ENCODE peak calls at places on chromosomes 2 and 18, in ten cellular contexts. One of them, this sample, is unnamed.

GRCh38 chr2:232502901-232503791 is 15.5 kb upstream of the ECEL1 start:
- DNase-seq in HTR-8/SVneo: no peak
- DNase-seq in stimulated activated CD4-positive, alpha-beta T cell treated with anti-CD3 and anti-CD28 coated beads, Interleukin-15, amount 100 ng/mL, for 1 hour: no peak
- DNase-seq in A172: no peak
- DNase-seq in dorsolateral prefrontal cortex: no peak
- DNase-seq in ELR: peak; percentile 25
- DNase-seq in nephron progenitor cell: peak; percentile 72
- DNase-seq in mesendoderm: peak; percentile 46
- DNase-seq in GM12865: no peak
- DNase-seq in aorta: no peak
- DNase-seq in this sample: no peak

GRCh38 chr2:108184421-108184820 is 55.3 kb upstream of the SULT1C3 start:
- DNase-seq in dorsolateral prefrontal cortex: no peak
- DNase-seq in mesendoderm: peak; percentile 43
- DNase-seq in aorta: no peak
- DNase-seq in A172: peak; percentile 46
- DNase-seq in nephron progenitor cell: no peak
- DNase-seq in HTR-8/SVneo: no peak
- DNase-seq in stimulated activated CD4-positive, alpha-beta T cell treated with anti-CD3 and anti-CD28 coated beads, Interleukin-15, amount 100 ng/mL, for 1 hour: no peak
- DNase-seq in ELR: peak; percentile 53
- DNase-seq in GM12865: peak; percentile 28
- DNase-seq in this sample: no peak

GRCh38 chr2:239388236-239389151 is 12.3 kb downstream of the HDAC4 start:
- DNase-seq in A172: no peak
- DNase-seq in HTR-8/SVneo: no peak
- DNase-seq in mesendoderm: no peak
- DNase-seq in nephron progenitor cell: no peak
- DNase-seq in dorsolateral prefrontal cortex: no peak
- DNase-seq in ELR: no peak
- DNase-seq in GM12865: no peak
- DNase-seq in stimulated activated CD4-positive, alpha-beta T cell treated with anti-CD3 and anti-CD28 coated beads, Interleukin-15, amount 100 ng/mL, for 1 hour: no peak
- DNase-seq in aorta: peak; percentile 44
- DNase-seq in this sample: no peak

GRCh38 chr2:232563580-232563979 is 13.1 kb downstream of the EIF4E2 start:
- DNase-seq in HTR-8/SVneo: no peak
- DNase-seq in aorta: no peak
- DNase-seq in nephron progenitor cell: no peak
- DNase-seq in GM12865: no peak
- DNase-seq in A172: no peak
- DNase-seq in dorsolateral prefrontal cortex: no peak
- DNase-seq in ELR: peak; percentile 28
- DNase-seq in stimulated activated CD4-positive, alpha-beta T cell treated with anti-CD3 and anti-CD28 coated beads, Interleukin-15, amount 100 ng/mL, for 1 hour: no peak
- DNase-seq in mesendoderm: no peak
- DNase-seq in this sample: no peak

GRCh38 chr2:29314816-29315571 is 199.8 kb downstream of the CLIP4 start:
- DNase-seq in ELR: no peak
- DNase-seq in stimulated activated CD4-positive, alpha-beta T cell treated with anti-CD3 and anti-CD28 coated beads, Interleukin-15, amount 100 ng/mL, for 1 hour: peak; percentile 21
- DNase-seq in nephron progenitor cell: peak; percentile 46
- DNase-seq in aorta: no peak
- DNase-seq in mesendoderm: peak; percentile 48
- DNase-seq in A172: no peak
- DNase-seq in GM12865: peak; percentile 83
- DNase-seq in dorsolateral prefrontal cortex: no peak
- DNase-seq in HTR-8/SVneo: no peak
- DNase-seq in this sample: peak; percentile 74

GRCh38 chr18:70490008-70490933 is 201.4 kb downstream of the SOCS6 start:
- DNase-seq in aorta: no peak
- DNase-seq in dorsolateral prefrontal cortex: no peak
- DNase-seq in A172: peak; percentile 33
- DNase-seq in stimulated activated CD4-positive, alpha-beta T cell treated with anti-CD3 and anti-CD28 coated beads, Interleukin-15, amount 100 ng/mL, for 1 hour: no peak
- DNase-seq in ELR: peak; percentile 65
- DNase-seq in HTR-8/SVneo: peak; percentile 14
- DNase-seq in nephron progenitor cell: peak; percentile 50
- DNase-seq in GM12865: peak; percentile 54
- DNase-seq in mesendoderm: peak; percentile 67
- DNase-seq in this sample: no peak

GRCh38 chr2:119421304-119421703 is 10.3 kb upstream of the TMEM37 start:
- DNase-seq in stimulated activated CD4-positive, alpha-beta T cell treated with anti-CD3 and anti-CD28 coated beads, Interleukin-15, amount 100 ng/mL, for 1 hour: no peak
- DNase-seq in nephron progenitor cell: no peak
- DNase-seq in ELR: no peak
- DNase-seq in mesendoderm: no peak
- DNase-seq in A172: no peak
- DNase-seq in aorta: no peak
- DNase-seq in GM12865: no peak
- DNase-seq in dorsolateral prefrontal cortex: no peak
- DNase-seq in HTR-8/SVneo: no peak
- DNase-seq in this sample: no peak

GRCh38 chr2:113263546-113263945 is 15.2 kb downstream of the PAX8 start:
- DNase-seq in ELR: no peak
- DNase-seq in A172: no peak
- DNase-seq in GM12865: no peak
- DNase-seq in stimulated activated CD4-positive, alpha-beta T cell treated with anti-CD3 and anti-CD28 coated beads, Interleukin-15, amount 100 ng/mL, for 1 hour: no peak
- DNase-seq in aorta: no peak
- DNase-seq in dorsolateral prefrontal cortex: no peak
- DNase-seq in HTR-8/SVneo: no peak
- DNase-seq in nephron progenitor cell: no peak
- DNase-seq in mesendoderm: no peak
- DNase-seq in this sample: no peak

GRCh38 chr2:179655627-179656026 is 205.8 kb downstream of the ZNF385B start:
- DNase-seq in stimulated activated CD4-positive, alpha-beta T cell treated with anti-CD3 and anti-CD28 coated beads, Interleukin-15, amount 100 ng/mL, for 1 hour: no peak
- DNase-seq in GM12865: no peak
- DNase-seq in HTR-8/SVneo: no peak
- DNase-seq in aorta: no peak
- DNase-seq in nephron progenitor cell: no peak
- DNase-seq in ELR: peak; percentile 70
- DNase-seq in A172: peak; percentile 9
- DNase-seq in dorsolateral prefrontal cortex: no peak
- DNase-seq in mesendoderm: no peak
- DNase-seq in this sample: no peak

GRCh38 chr2:211837706-211838105 is 700.9 kb downstream of the ERBB4 start:
- DNase-seq in A172: peak; percentile 14
- DNase-seq in ELR: peak; percentile 54
- DNase-seq in mesendoderm: no peak
- DNase-seq in stimulated activated CD4-positive, alpha-beta T cell treated with anti-CD3 and anti-CD28 coated beads, Interleukin-15, amount 100 ng/mL, for 1 hour: no peak
- DNase-seq in dorsolateral prefrontal cortex: no peak
- DNase-seq in HTR-8/SVneo: no peak
- DNase-seq in aorta: no peak
- DNase-seq in GM12865: no peak
- DNase-seq in nephron progenitor cell: no peak
- DNase-seq in this sample: no peak

GRCh38 chr2:179917272-179917671 is 55.9 kb upstream of the ZNF385B start:
- DNase-seq in dorsolateral prefrontal cortex: no peak
- DNase-seq in A172: no peak
- DNase-seq in nephron progenitor cell: no peak
- DNase-seq in mesendoderm: no peak
- DNase-seq in ELR: peak; percentile 55
- DNase-seq in stimulated activated CD4-positive, alpha-beta T cell treated with anti-CD3 and anti-CD28 coated beads, Interleukin-15, amount 100 ng/mL, for 1 hour: no peak
- DNase-seq in GM12865: no peak
- DNase-seq in HTR-8/SVneo: no peak
- DNase-seq in aorta: no peak
- DNase-seq in this sample: no peak

GRCh38 chr2:7765236-7765635 is 848.0 kb downstream of the RNF144A start:
- DNase-seq in dorsolateral prefrontal cortex: no peak
- DNase-seq in HTR-8/SVneo: no peak
- DNase-seq in ELR: no peak
- DNase-seq in aorta: no peak
- DNase-seq in A172: no peak
- DNase-seq in mesendoderm: no peak
- DNase-seq in GM12865: no peak
- DNase-seq in stimulated activated CD4-positive, alpha-beta T cell treated with anti-CD3 and anti-CD28 coated beads, Interleukin-15, amount 100 ng/mL, for 1 hour: no peak
- DNase-seq in nephron progenitor cell: no peak
- DNase-seq in this sample: no peak

GRCh38 chr18:49047540-49047939 is 96.8 kb upstream of the SMAD7 start:
- DNase-seq in A172: no peak
- DNase-seq in GM12865: no peak
- DNase-seq in aorta: no peak
- DNase-seq in stimulated activated CD4-positive, alpha-beta T cell treated with anti-CD3 and anti-CD28 coated beads, Interleukin-15, amount 100 ng/mL, for 1 hour: no peak
- DNase-seq in dorsolateral prefrontal cortex: no peak
- DNase-seq in mesendoderm: no peak
- DNase-seq in nephron progenitor cell: no peak
- DNase-seq in ELR: no peak
- DNase-seq in HTR-8/SVneo: no peak
- DNase-seq in this sample: no peak